ENCODE peak calls at places on chromosomes 5 and 9, in seven cellular contexts. M is endothelial cell, S is RWPE1, H is fibroblast of pulmonary artery, T is WTC11, L is transverse colon, G is progenitor cell of endocrine pancreas. J is an unnamed sample.

GRCh38 chr9:95803197-95803596 is 72.3 kb upstream of the ERCC6L2 start:
- DNase-seq in M (no peak), S (no peak), H (no peak), T (no peak), L (no peak), G (no peak), J (no peak)

GRCh38 chr5:33671700-33672291 is 220.0 kb downstream of the ADAMTS12 start:
- DNase-seq in M (no peak), S (no peak), H (no peak), T (no peak), L (no peak), G (no peak), J (no peak)

GRCh38 chr9:12838546-12838945 is 63.7 kb downstream of the LURAP1L start:
- DNase-seq in M (no peak), S (no peak), H (peak), T (no peak), L (no peak), G (no peak), J (no peak)

GRCh38 chr5:179699640-179700298 is 1.0 kb downstream of the CANX start:
- DNase-seq in M (no peak), S (peak), H (peak), T (no peak), L (peak), G (no peak), J (no peak)

GRCh38 chr9:120894404-120895226 is 17.6 kb upstream of the PHF19 start:
- DNase-seq in M (peak), S (no peak), H (peak), T (peak), L (no peak), G (peak), J (peak)

GRCh38 chr9:136311433-136312375 is 7.8 kb upstream of the CCDC187 start:
- DNase-seq in M (no peak), S (peak), H (no peak), T (no peak), L (peak), G (no peak), J (peak)

GRCh38 chr5:16934669-16935068 is 1.4 kb downstream of the MYO10 start:
- DNase-seq in M (no peak), S (no peak), H (peak), T (no peak), L (no peak), G (no peak), J (no peak)

GRCh38 chr5:146860213-146860891 is 18.2 kb downstream of the PPP2R2B start:
- DNase-seq in M (no peak), S (no peak), H (no peak), T (no peak), L (no peak), G (no peak), J (no peak)

GRCh38 chr5:169218862-169219261 is 82.1 kb downstream of the SLIT3 start:
- DNase-seq in M (no peak), S (no peak), H (no peak), T (no peak), L (no peak), G (no peak), J (no peak)

GRCh38 chr5:17123010-17123409 is 94.4 kb upstream of the BASP1 start:
- DNase-seq in M (no peak), S (no peak), H (peak), T (no peak), L (no peak), G (no peak), J (no peak)

GRCh38 chr5:126872558-126873349 is 95.8 kb downstream of the LMNB1 start:
- DNase-seq in M (no peak), S (no peak), H (no peak), T (no peak), L (no peak), G (no peak), J (no peak)

GRCh38 chr5:50766042-50766441 is 99.6 kb downstream of the PARP8 start:
- DNase-seq in M (no peak), S (no peak), H (no peak), T (no peak), L (no peak), G (no peak), J (no peak)

DNA sequence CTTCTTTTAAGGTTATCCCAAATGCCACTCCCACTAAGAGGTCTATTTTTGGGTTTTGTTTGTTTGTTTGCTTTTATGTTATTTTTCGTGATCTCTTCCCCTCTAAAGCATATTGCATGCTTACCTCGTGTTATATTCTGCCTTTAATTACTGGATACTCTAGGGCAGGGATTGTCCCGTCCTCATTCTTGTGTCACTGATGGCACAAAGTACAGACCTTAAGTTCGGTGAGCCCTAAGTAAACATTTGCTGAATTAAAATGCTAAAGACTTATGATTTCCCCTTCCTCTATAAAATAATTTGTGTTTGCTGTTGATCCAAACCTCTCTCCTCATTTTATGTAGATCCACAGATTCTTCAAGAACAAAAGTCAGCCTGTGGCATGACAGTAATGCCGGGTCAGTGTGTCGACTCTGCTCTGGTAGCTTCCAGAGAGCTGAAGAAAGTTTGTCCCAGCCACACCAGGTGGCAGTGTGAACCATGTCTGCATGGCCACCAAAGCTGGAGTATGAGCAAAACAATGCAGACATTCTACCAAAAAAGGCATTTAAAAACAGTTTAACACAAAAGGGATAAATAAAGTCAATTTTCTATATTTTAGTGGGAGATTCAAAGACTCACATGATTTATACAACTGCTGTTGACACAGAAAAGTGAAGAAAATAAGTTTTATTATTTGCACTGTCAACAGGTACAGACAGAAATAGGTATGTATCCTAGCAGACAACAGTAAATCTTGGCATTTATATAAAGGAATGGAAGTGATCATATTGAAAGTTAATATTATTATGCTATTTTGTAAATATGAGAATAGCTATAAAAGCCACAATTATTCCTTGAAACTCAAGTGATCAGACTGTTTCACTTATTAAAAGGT is 17.9 kb upstream of the POC5 start:
- DNase-seq in M (peak), S (peak), H (peak), T (peak), L (peak), G (no peak), J (peak)
- TF ChIP-seq CTCF in M (no peak), S (peak), H (peak), T (no peak), L (no peak), G (peak), J (no peak)

DNA sequence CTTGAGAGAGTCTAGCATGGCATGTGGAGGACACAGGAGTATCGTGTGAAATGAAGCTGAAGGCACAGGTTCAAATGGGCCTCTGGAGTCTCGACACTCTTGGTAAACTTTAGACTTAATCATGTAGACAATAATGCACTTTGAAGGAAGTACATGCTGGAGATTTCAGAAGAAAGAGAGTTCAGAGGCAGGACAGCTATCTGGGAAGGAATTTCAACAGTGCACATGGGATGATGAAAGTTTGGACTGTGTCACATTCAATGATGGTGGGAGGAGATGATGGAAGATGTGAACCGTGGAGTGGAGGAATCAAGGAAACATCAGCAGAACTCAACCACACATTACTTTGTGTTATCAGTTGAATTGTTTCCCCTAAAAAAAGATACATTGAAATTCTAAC is 88.6 kb upstream of the PAPPA start:
- DNase-seq in M (no peak), S (no peak), H (no peak), T (no peak), L (no peak), G (no peak), J (no peak)
- TF ChIP-seq CTCF in M (no peak), S (no peak), H (no peak), T (no peak), L (no peak), G (no peak), J (no peak)

GRCh38 chr5:44862808-44863207 is 54.1 kb downstream of the MRPS30 start:
- DNase-seq in M (no peak), S (peak), H (peak), T (no peak), L (no peak), G (no peak), J (no peak)
- TF ChIP-seq CTCF in M (no peak), S (peak), H (peak), T (peak), L (no peak), G (peak), J (peak)

DNA sequence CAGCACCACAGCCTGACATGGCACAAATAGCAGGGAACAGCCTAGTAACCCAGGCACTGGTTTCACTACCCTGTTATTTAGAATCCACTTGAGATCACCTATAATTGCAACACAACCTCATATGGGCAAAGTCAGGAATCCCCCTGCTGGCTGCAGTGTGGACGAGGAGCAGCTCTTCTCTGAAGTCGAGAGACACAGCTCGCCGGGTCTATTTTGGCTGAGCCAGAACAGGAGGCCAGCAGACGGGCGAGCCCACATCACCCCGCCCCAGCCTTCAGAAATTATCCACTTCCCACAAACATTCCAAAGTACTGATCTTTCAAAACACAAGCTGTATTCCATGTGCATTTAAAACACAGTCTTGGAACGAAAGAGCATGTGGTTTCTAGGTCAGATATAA is 179.0 kb downstream of the ROR2 start:
- DNase-seq in M (no peak), S (peak), H (peak), T (peak), L (peak), G (no peak), J (peak)
- TF ChIP-seq CTCF in M (peak), S (peak), H (peak), T (no peak), L (peak), G (peak), J (no peak)

DNA sequence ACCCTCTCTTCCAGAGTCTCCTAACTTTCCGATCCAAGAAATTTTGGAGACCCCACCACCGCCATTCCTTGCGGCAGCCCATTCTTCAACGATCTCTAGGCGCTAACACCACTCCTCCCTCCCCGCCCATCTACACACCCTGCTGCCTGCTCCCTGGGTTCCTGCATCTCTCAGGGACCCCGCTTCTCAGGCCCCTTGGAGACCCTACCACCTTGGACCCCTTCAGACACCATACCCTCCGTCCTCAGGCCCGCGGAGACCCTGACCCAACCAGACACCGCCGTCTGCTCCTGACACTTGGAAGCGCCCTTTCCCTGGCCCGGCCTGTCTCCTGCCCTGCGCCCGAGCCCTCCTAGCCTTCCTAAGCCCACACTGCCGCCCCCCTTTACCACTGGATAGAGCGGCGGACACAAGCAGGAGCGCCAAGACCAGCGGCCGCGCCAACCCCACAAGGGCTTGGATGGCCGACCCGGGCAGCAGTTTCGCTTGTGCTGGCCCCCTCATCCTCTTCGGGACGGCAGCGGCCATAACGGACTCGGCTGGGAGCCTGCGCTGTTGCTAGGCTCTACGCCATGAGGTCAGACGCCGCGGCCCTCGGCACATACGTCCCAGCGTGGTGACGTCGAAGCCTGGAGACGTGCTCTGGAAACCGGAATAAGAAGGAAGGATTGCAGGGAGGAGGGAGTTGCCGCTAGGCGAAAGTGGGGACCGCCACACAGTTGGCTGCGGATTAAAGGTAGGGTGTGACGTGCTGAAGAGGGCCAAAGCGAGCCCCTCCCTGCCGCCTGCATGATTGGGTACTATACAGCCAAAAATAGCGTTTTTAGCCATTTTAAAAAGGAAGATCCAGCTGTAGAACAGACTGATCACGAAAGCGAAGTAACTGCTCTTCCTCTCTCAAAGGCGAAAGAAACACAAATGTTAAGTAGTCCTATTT is at the start of gene C5orf15:
- DNase-seq in M (peak), S (peak), H (peak), T (peak), L (peak), G (peak), J (peak)
- TF ChIP-seq CTCF in M (no peak), S (no peak), H (no peak), T (no peak), L (peak), G (peak), J (no peak)